ENCODE peak calls at places on chromosomes 13 and 19, in six cellular contexts. One of them, this sample, is unnamed.

GRCh38 chr13:59459972-59460371 is 703.8 kb downstream of the DIAPH3 start:
- DNase-seq in stimulated activated CD8-positive, alpha-beta memory T cell treated with anti-CD3 and anti-CD28 coated beads, Interleukin-15, amount 100 ng/mL, for 24 hours: no peak
- DNase-seq in T47D: no peak
- DNase-seq in ureter: no peak
- DNase-seq in NCI-H2029 treated with DMSO at 0.1 percent for 48 hours: no peak
- DNase-seq in NCI-H187: no peak
- DNase-seq in this sample: no peak

GRCh38 chr13:95896302-95896701 is 156.9 kb downstream of the UGGT2 start:
- DNase-seq in NCI-H187: no peak
- DNase-seq in stimulated activated CD8-positive, alpha-beta memory T cell treated with anti-CD3 and anti-CD28 coated beads, Interleukin-15, amount 100 ng/mL, for 24 hours: no peak
- DNase-seq in T47D: no peak
- DNase-seq in NCI-H2029 treated with DMSO at 0.1 percent for 48 hours: no peak
- DNase-seq in ureter: no peak
- DNase-seq in this sample: no peak

GRCh38 chr19:11288349-11288748 is 7.6 kb upstream of the TSPAN16 start:
- DNase-seq in NCI-H2029 treated with DMSO at 0.1 percent for 48 hours: no peak
- DNase-seq in stimulated activated CD8-positive, alpha-beta memory T cell treated with anti-CD3 and anti-CD28 coated beads, Interleukin-15, amount 100 ng/mL, for 24 hours: no peak
- DNase-seq in NCI-H187: no peak
- DNase-seq in T47D: no peak
- DNase-seq in ureter: no peak
- DNase-seq in this sample: no peak

GRCh38 chr13:61109741-61110140 is 305.9 kb downstream of the PCDH20 start:
- DNase-seq in NCI-H187: no peak
- DNase-seq in NCI-H2029 treated with DMSO at 0.1 percent for 48 hours: no peak
- DNase-seq in ureter: no peak
- DNase-seq in T47D: no peak
- DNase-seq in stimulated activated CD8-positive, alpha-beta memory T cell treated with anti-CD3 and anti-CD28 coated beads, Interleukin-15, amount 100 ng/mL, for 24 hours: no peak
- DNase-seq in this sample: no peak

GRCh38 chr13:99980201-99981114 is 1.1 kb upstream of the ZIC2 start:
- DNase-seq in stimulated activated CD8-positive, alpha-beta memory T cell treated with anti-CD3 and anti-CD28 coated beads, Interleukin-15, amount 100 ng/mL, for 24 hours: peak; percentile 39
- DNase-seq in T47D: peak; percentile 84
- DNase-seq in ureter: no peak
- DNase-seq in NCI-H187: peak; percentile 91
- DNase-seq in NCI-H2029 treated with DMSO at 0.1 percent for 48 hours: no peak
- DNase-seq in this sample: peak; percentile 81

GRCh38 chr19:41321600-41322270 is 11.8 kb downstream of the CCDC97 start:
- DNase-seq in T47D: peak; percentile 33
- DNase-seq in NCI-H187: no peak
- DNase-seq in ureter: no peak
- DNase-seq in NCI-H2029 treated with DMSO at 0.1 percent for 48 hours: no peak
- DNase-seq in stimulated activated CD8-positive, alpha-beta memory T cell treated with anti-CD3 and anti-CD28 coated beads, Interleukin-15, amount 100 ng/mL, for 24 hours: no peak
- DNase-seq in this sample: no peak

GRCh38 chr13:114095486-114095885 is 36.9 kb downstream of the RASA3 start:
- DNase-seq in stimulated activated CD8-positive, alpha-beta memory T cell treated with anti-CD3 and anti-CD28 coated beads, Interleukin-15, amount 100 ng/mL, for 24 hours: no peak
- DNase-seq in ureter: no peak
- DNase-seq in NCI-H2029 treated with DMSO at 0.1 percent for 48 hours: no peak
- DNase-seq in T47D: no peak
- DNase-seq in NCI-H187: no peak
- DNase-seq in this sample: no peak

GRCh38 chr19:8529369-8530006 is 15.5 kb upstream of the ZNF414 start:
- DNase-seq in NCI-H2029 treated with DMSO at 0.1 percent for 48 hours: no peak
- DNase-seq in T47D: no peak
- DNase-seq in NCI-H187: no peak
- DNase-seq in stimulated activated CD8-positive, alpha-beta memory T cell treated with anti-CD3 and anti-CD28 coated beads, Interleukin-15, amount 100 ng/mL, for 24 hours: no peak
- DNase-seq in ureter: no peak
- DNase-seq in this sample: no peak

GRCh38 chr13:114002009-114002544 is 28.2 kb upstream of the C13orf46 start:
- DNase-seq in stimulated activated CD8-positive, alpha-beta memory T cell treated with anti-CD3 and anti-CD28 coated beads, Interleukin-15, amount 100 ng/mL, for 24 hours: no peak
- DNase-seq in ureter: no peak
- DNase-seq in NCI-H187: peak; percentile 35
- DNase-seq in T47D: no peak
- DNase-seq in NCI-H2029 treated with DMSO at 0.1 percent for 48 hours: no peak
- DNase-seq in this sample: no peak

GRCh38 chr13:113917523-113918371 is 53.9 kb upstream of the GAS6 start:
- DNase-seq in stimulated activated CD8-positive, alpha-beta memory T cell treated with anti-CD3 and anti-CD28 coated beads, Interleukin-15, amount 100 ng/mL, for 24 hours: no peak
- DNase-seq in NCI-H2029 treated with DMSO at 0.1 percent for 48 hours: no peak
- DNase-seq in NCI-H187: no peak
- DNase-seq in T47D: no peak
- DNase-seq in ureter: peak; percentile 38
- DNase-seq in this sample: no peak

GRCh38 chr19:44807162-44807561 is 1.7 kb upstream of the BCAM start:
- DNase-seq in NCI-H2029 treated with DMSO at 0.1 percent for 48 hours: peak; percentile 94
- DNase-seq in stimulated activated CD8-positive, alpha-beta memory T cell treated with anti-CD3 and anti-CD28 coated beads, Interleukin-15, amount 100 ng/mL, for 24 hours: no peak
- DNase-seq in NCI-H187: no peak
- DNase-seq in ureter: no peak
- DNase-seq in T47D: peak; percentile 52
- DNase-seq in this sample: peak; percentile 85

GRCh38 chr13:21542563-21542962 is 61.4 kb downstream of the MICU2 start:
- DNase-seq in NCI-H187: no peak
- DNase-seq in NCI-H2029 treated with DMSO at 0.1 percent for 48 hours: no peak
- DNase-seq in T47D: no peak
- DNase-seq in ureter: no peak
- DNase-seq in stimulated activated CD8-positive, alpha-beta memory T cell treated with anti-CD3 and anti-CD28 coated beads, Interleukin-15, amount 100 ng/mL, for 24 hours: no peak
- DNase-seq in this sample: no peak

GRCh38 chr19:18966304-18966703 is 25.3 kb upstream of the HOMER3 start:
- DNase-seq in NCI-H187: no peak
- DNase-seq in stimulated activated CD8-positive, alpha-beta memory T cell treated with anti-CD3 and anti-CD28 coated beads, Interleukin-15, amount 100 ng/mL, for 24 hours: no peak
- DNase-seq in ureter: no peak
- DNase-seq in T47D: no peak
- DNase-seq in NCI-H2029 treated with DMSO at 0.1 percent for 48 hours: no peak
- DNase-seq in this sample: no peak

GRCh38 chr13:24167666-24168391 is 7.3 kb downstream of the SPATA13 start:
- DNase-seq in ureter: no peak
- DNase-seq in stimulated activated CD8-positive, alpha-beta memory T cell treated with anti-CD3 and anti-CD28 coated beads, Interleukin-15, amount 100 ng/mL, for 24 hours: no peak
- DNase-seq in NCI-H2029 treated with DMSO at 0.1 percent for 48 hours: no peak
- DNase-seq in T47D: no peak
- DNase-seq in NCI-H187: no peak
- DNase-seq in this sample: no peak

GRCh38 chr19:54521860-54522513 is 19.4 kb downstream of the LAIR2 start:
- DNase-seq in NCI-H2029 treated with DMSO at 0.1 percent for 48 hours: no peak
- DNase-seq in ureter: no peak
- DNase-seq in stimulated activated CD8-positive, alpha-beta memory T cell treated with anti-CD3 and anti-CD28 coated beads, Interleukin-15, amount 100 ng/mL, for 24 hours: no peak
- DNase-seq in T47D: no peak
- DNase-seq in NCI-H187: no peak
- DNase-seq in this sample: no peak

GRCh38 chr19:15374796-15375440 is 4.7 kb downstream of the AKAP8 start:
- DNase-seq in NCI-H2029 treated with DMSO at 0.1 percent for 48 hours: no peak
- DNase-seq in ureter: no peak
- DNase-seq in T47D: no peak
- DNase-seq in stimulated activated CD8-positive, alpha-beta memory T cell treated with anti-CD3 and anti-CD28 coated beads, Interleukin-15, amount 100 ng/mL, for 24 hours: no peak
- DNase-seq in NCI-H187: no peak
- DNase-seq in this sample: no peak

GRCh38 chr19:18900700-18901502 is 4.9 kb upstream of the CERS1 start:
- DNase-seq in stimulated activated CD8-positive, alpha-beta memory T cell treated with anti-CD3 and anti-CD28 coated beads, Interleukin-15, amount 100 ng/mL, for 24 hours: no peak
- DNase-seq in T47D: no peak
- DNase-seq in NCI-H2029 treated with DMSO at 0.1 percent for 48 hours: no peak
- DNase-seq in ureter: no peak
- DNase-seq in NCI-H187: no peak
- DNase-seq in this sample: no peak

GRCh38 chr19:4584670-4585460 is 25.4 kb upstream of the SEMA6B start:
- DNase-seq in NCI-H2029 treated with DMSO at 0.1 percent for 48 hours: no peak
- DNase-seq in stimulated activated CD8-positive, alpha-beta memory T cell treated with anti-CD3 and anti-CD28 coated beads, Interleukin-15, amount 100 ng/mL, for 24 hours: no peak
- DNase-seq in ureter: no peak
- DNase-seq in NCI-H187: no peak
- DNase-seq in T47D: no peak
- DNase-seq in this sample: peak; percentile 9

GRCh38 chr13:108176685-108177274 is 38.6 kb downstream of the LIG4 start:
- DNase-seq in ureter: no peak
- DNase-seq in stimulated activated CD8-positive, alpha-beta memory T cell treated with anti-CD3 and anti-CD28 coated beads, Interleukin-15, amount 100 ng/mL, for 24 hours: peak; percentile 13
- DNase-seq in NCI-H187: no peak
- DNase-seq in NCI-H2029 treated with DMSO at 0.1 percent for 48 hours: no peak
- DNase-seq in T47D: no peak
- DNase-seq in this sample: no peak

GRCh38 chr19:29645911-29646310 is 19.4 kb upstream of the PLEKHF1 start:
- DNase-seq in NCI-H2029 treated with DMSO at 0.1 percent for 48 hours: peak; percentile 10
- DNase-seq in stimulated activated CD8-positive, alpha-beta memory T cell treated with anti-CD3 and anti-CD28 coated beads, Interleukin-15, amount 100 ng/mL, for 24 hours: no peak
- DNase-seq in T47D: no peak
- DNase-seq in NCI-H187: no peak
- DNase-seq in ureter: peak; percentile 56
- DNase-seq in this sample: no peak